ENCODE peak calls at places on chromosomes 5 and 9, in six cellular contexts. Y is IMR-90, D is neuronal stem cell, T is mesendoderm, M is H9, X is mesenchymal stem cell. C is an unnamed sample.

GRCh38 chr9:91978739-91979414 is 28.8 kb upstream of the ROR2 start:
- DNase-seq in Y (peak), D (peak), T (peak), M (peak), X (peak), C (peak)

GRCh38 chr9:134190232-134191121 is 26.1 kb upstream of the RNU6ATAC start:
- DNase-seq in Y (no peak), D (no peak), T (no peak), M (no peak), X (no peak), C (no peak)

GRCh38 chr5:176739461-176740051 is 70.8 kb upstream of the UNC5A start:
- DNase-seq in Y (no peak), D (no peak), T (peak), M (peak), X (no peak), C (no peak)

GRCh38 chr5:350355-350754 is 28.8 kb downstream of the AHRR start:
- DNase-seq in Y (no peak), D (no peak), T (peak), M (peak), X (no peak), C (peak)

GRCh38 chr9:98007251-98007928 is 24.2 kb downstream of the ANP32B start:
- DNase-seq in Y (no peak), D (no peak), T (no peak), M (no peak), X (peak), C (no peak)

GRCh38 chr9:126532019-126532462 is 81.7 kb upstream of the LMX1B start:
- DNase-seq in Y (no peak), D (no peak), T (no peak), M (peak), X (peak), C (no peak)

GRCh38 chr9:4750021-4750673 is 9.1 kb upstream of the AK3 start:
- DNase-seq in Y (peak), D (no peak), T (peak), M (no peak), X (peak), C (no peak)

GRCh38 chr5:98309785-98310566 is 463.5 kb upstream of the RGMB start:
- DNase-seq in Y (peak), D (peak), T (peak), M (peak), X (peak), C (peak)

GRCh38 chr5:109964136-109964535 is 274.4 kb downstream of the MAN2A1 start:
- DNase-seq in Y (no peak), D (no peak), T (no peak), M (no peak), X (no peak), C (no peak)

GRCh38 chr9:33448159-33448511 is 742 bp upstream of the AQP3 start:
- DNase-seq in Y (no peak), D (no peak), T (no peak), M (no peak), X (no peak), C (no peak)

GRCh38 chr5:156178117-156178516 is 148.8 kb upstream of the SGCD start:
- DNase-seq in Y (peak), D (no peak), T (no peak), M (no peak), X (no peak), C (no peak)

GRCh38 chr5:166596043-166596442 is 1695.4 kb upstream of the WWC1 start:
- DNase-seq in Y (no peak), D (no peak), T (no peak), M (no peak), X (no peak), C (no peak)

GRCh38 chr9:134591082-134591571 is 50.5 kb upstream of the COL5A1 start:
- DNase-seq in Y (no peak), D (no peak), T (peak), M (no peak), X (peak), C (no peak)

GRCh38 chr5:5575461-5575860 is 153.0 kb downstream of the ICE1 start:
- DNase-seq in Y (no peak), D (no peak), T (no peak), M (no peak), X (no peak), C (no peak)

GRCh38 chr5:173496129-173496882 is 120.1 kb downstream of the BOD1 start:
- DNase-seq in Y (peak), D (no peak), T (no peak), M (peak), X (peak), C (no peak)

GRCh38 chr9:98790601-98791146 is 5.7 kb downstream of the ANKS6 start:
- DNase-seq in Y (no peak), D (no peak), T (no peak), M (no peak), X (no peak), C (no peak)

GRCh38 chr9:6007770-6008168 is 7.7 kb downstream of the RANBP6 start:
- DNase-seq in Y (peak), D (peak), T (peak), M (peak), X (peak), C (no peak)
- H2BK5ac ChIP-seq in Y (peak), D (peak), T (no peak), M (no peak), X (peak), C (no peak)

DNA sequence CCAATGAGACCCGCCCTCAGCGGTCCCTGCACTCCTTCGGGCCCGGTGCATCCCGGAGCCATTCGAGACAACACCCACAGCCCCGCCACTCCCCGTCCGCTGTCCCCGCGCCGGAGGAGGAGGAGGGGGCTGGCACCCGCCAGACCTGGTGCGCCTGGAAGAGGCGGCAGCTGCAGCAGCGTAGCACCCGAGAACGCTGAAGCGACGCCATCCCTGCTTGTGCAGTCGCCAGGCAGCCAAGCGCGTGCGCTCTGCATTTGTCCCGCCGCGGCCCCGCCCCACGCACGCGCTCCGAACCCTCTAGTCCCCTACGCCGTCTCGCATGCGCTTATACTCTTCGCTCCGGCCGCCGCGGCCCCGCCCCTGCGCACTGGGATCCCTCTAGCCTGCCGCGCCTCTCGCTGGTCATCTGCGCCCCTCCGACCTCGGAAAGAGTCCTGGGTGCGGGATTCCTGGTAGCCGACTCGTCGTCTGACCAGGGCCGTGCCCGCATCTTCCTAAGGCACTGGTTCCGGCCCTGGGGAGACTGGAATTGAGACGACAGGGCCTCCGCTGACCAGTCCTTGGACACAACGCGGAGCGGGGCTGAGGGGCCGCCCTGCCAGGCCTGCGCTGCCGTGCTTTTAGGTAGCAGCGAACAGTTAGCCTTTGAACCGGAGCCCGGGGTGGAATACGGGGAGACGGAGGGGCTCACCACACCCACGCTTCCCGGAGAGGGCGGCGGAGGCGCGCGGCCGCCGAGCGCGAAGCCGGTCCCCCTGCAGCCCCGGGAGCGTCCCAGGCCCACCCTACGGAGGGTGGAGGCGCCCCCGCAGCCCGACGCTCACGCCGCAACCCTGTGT is at the start of gene MRNIP:
- DNase-seq in Y (peak), D (peak), T (peak), M (peak), X (peak), C (peak)
- H2BK5ac ChIP-seq in Y (peak), D (peak), T (no peak), M (no peak), X (no peak), C (peak)

GRCh38 chr5:128085413-128085812 is 1.8 kb downstream of the SLC12A2 start:
- DNase-seq in Y (no peak), D (no peak), T (no peak), M (no peak), X (no peak), C (no peak)

GRCh38 chr5:128082551-128083032 is 974 bp upstream of the SLC12A2 start:
- DNase-seq in Y (no peak), D (no peak), T (no peak), M (no peak), X (no peak), C (no peak)

GRCh38 chr5:128083033-128083810 is at the start of gene SLC12A2:
- DNase-seq in Y (peak), D (peak), T (peak), M (peak), X (peak), C (peak)

GRCh38 chr5:128083811-128084227 is 253 bp downstream of the SLC12A2 start:
- DNase-seq in Y (peak), D (no peak), T (peak), M (peak), X (no peak), C (peak)

DNA sequence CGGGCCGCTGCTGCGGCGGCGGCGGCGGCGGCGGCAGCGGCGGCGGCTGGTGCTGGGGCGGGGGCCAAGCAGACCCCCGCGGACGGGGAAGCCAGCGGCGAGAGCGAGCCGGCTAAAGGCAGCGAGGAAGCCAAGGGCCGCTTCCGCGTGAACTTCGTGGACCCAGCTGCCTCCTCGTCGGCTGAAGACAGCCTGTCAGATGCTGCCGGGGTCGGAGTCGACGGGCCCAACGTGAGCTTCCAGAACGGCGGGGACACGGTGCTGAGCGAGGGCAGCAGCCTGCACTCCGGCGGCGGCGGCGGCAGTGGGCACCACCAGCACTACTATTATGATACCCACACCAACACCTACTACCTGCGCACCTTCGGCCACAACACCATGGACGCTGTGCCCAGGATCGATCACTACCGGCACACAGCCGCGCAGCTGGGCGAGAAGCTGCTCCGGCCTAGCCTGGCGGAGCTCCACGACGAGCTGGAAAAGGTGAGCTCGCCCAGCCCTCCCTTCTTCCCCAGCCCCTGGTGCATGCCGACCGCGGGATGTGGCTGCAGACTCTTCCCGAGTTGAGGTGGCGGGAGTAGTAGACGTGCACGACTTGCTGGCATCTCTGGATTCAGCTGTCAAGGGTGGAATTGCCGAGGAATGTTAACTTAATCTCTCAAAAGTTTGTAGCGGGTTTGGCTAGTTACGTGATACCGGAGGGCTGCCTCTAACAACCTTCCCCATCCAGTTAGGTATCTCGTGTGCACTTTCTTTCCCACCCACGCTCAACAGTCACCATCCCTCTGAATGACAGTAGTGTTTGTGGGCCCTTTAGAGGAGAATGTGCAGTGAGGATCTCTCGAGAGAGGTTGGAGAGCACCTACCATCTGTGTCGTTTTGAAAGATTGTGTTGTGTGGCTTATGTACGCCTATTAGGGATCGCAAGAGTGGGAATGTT is 932 bp downstream of the SLC12A2 start:
- DNase-seq in Y (peak), D (peak), T (peak), M (peak), X (peak), C (peak)
- H2BK5ac ChIP-seq in Y (no peak), D (peak), T (no peak), M (no peak), X (no peak), C (no peak)

DNA sequence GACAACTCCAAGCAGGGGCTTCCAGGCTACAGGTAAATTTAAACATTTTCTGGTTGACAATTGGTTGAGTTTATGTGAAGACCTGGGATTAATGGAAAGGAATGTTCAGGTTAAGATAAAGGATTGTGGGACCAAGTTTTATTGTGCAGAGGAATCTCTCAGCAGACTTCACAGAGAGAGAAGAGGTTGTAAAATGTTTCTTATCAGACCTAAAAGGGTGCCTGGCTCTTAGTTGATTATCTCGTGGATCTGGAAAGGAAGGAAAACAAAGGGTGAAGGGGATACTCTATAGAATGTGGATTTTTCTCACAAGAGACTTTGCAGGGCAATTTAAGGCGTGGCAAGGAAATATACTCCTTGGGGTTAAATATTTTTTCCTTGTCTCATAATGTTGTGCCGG is 96.5 kb upstream of the RASGRF2 start:
- DNase-seq in Y (no peak), D (no peak), T (peak), M (no peak), X (no peak), C (no peak)
- H2BK5ac ChIP-seq in Y (no peak), D (no peak), T (no peak), M (no peak), X (no peak), C (no peak)

GRCh38 chr5:42949348-42950090 is 90.6 kb downstream of the ANXA2R start:
- DNase-seq in Y (peak), D (no peak), T (no peak), M (no peak), X (no peak), C (no peak)
- H2BK5ac ChIP-seq in Y (peak), D (no peak), T (no peak), M (no peak), X (no peak), C (no peak)

DNA sequence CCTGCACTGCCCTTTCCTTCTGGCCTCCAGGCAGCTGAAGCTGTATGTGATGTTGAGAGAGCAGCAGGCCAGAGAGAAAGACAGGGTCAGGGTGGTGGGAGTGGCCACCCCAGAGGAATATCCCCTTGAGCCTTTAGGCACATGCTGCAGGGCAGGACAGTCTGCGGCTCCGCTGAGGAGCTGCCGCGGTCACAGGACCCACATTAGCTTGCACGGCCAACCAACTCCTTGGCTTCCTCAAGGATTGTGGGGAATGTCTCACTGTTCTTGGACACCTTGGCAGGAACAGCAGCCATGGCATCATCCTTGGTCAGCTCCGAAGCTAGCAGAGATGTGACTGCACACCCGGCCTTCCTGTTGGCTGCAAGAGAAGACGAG is 27.8 kb downstream of the PCDHGC5 start:
- DNase-seq in Y (no peak), D (no peak), T (no peak), M (no peak), X (no peak), C (no peak)
- H2BK5ac ChIP-seq in Y (peak), D (no peak), T (no peak), M (no peak), X (no peak), C (peak)

GRCh38 chr5:178674334-178674733 is 47.5 kb upstream of the CLK4 start:
- DNase-seq in Y (no peak), D (no peak), T (no peak), M (no peak), X (no peak), C (no peak)

GRCh38 chr5:178670486-178670885 is 43.6 kb upstream of the CLK4 start:
- DNase-seq in Y (no peak), D (no peak), T (no peak), M (no peak), X (no peak), C (no peak)

GRCh38 chr5:178671745-178672144 is 44.9 kb upstream of the CLK4 start:
- DNase-seq in Y (no peak), D (no peak), T (no peak), M (no peak), X (no peak), C (no peak)

GRCh38 chr5:178673801-178674200 is 47.0 kb upstream of the CLK4 start:
- DNase-seq in Y (no peak), D (no peak), T (no peak), M (no peak), X (no peak), C (no peak)

DNA sequence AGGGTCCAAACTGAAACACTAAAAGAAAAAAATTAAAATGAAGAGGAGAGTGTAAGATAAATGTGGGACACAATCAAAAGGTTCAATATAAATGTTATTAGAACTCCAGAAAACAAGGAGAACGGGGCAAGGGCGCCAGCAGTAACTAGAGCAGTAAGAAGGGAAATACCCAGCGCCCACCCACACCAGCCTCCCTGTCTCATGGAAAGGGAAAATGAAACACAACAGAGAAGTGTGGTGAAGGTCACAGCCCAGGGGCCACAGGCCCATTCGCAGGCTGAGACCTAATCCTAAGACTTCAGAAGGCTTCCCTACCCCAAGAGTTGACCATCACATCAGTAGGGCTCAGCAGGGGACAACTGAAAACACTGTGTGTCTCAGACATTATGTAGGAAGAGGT is 45.8 kb upstream of the CLK4 start:
- DNase-seq in Y (no peak), D (no peak), T (no peak), M (no peak), X (no peak), C (no peak)
- H2BK5ac ChIP-seq in Y (no peak), D (no peak), T (no peak), M (no peak), X (no peak), C (no peak)

DNA sequence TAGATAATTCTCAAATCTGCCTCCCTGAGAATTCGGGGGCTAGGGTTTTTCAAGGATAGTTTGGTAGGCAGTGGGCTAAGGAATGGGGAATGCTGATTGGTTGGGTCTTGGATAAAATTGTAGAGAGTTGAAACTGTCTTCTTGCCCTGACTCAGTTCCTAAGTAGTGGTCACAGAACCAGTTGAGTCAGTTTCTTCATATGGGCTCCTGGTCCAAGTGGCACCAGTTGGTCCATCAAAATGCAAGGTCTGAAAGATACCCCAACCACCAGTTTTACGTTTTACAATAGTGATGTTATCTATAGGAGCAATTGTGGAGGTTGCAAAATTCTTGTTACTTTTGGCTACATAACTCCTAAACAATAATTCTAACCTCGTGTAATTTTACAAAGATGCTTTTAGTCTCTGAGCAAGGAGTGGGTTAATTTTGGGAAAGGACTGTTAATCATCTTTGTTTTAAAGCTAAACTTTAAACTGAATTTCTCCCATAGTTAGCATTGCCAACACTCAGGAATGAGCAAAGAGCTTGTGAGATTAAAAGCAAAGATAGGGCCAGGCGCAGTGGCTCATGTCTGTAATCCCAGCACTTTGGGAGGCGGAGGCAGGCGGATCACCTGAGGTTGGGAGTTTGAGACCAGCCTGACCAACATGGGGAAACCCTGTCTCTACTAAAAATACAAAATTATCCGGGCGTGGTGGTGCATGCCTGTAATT is 7.7 kb downstream of the CDK7 start:
- DNase-seq in Y (no peak), D (no peak), T (no peak), M (no peak), X (no peak), C (no peak)
- H2BK5ac ChIP-seq in Y (peak), D (no peak), T (no peak), M (no peak), X (no peak), C (no peak)

GRCh38 chr9:115650768-115651167 is 502.8 kb upstream of the PAPPA start:
- DNase-seq in Y (peak), D (no peak), T (no peak), M (no peak), X (peak), C (no peak)

GRCh38 chr9:115653231-115653630 is 500.4 kb upstream of the PAPPA start:
- DNase-seq in Y (peak), D (no peak), T (no peak), M (no peak), X (peak), C (no peak)

GRCh38 chr9:115649991-115650472 is 503.6 kb upstream of the PAPPA start:
- DNase-seq in Y (peak), D (no peak), T (no peak), M (no peak), X (peak), C (no peak)

GRCh38 chr9:115651456-115651855 is 502.1 kb upstream of the PAPPA start:
- DNase-seq in Y (peak), D (no peak), T (no peak), M (no peak), X (no peak), C (no peak)
- H2BK5ac ChIP-seq in Y (peak), D (no peak), T (no peak), M (no peak), X (no peak), C (no peak)

C was measured in H1.